ENCODE peak calls at places on chromosomes 4 and X, in five cellular contexts. One of them, this sample, is unnamed.

GRCh38 chr4:7680731-7681130 is 246.0 kb upstream of the PSAPL1 start:
- DNase-seq in tibial nerve: no peak
- DNase-seq in CD8-positive, alpha-beta memory T cell: no peak
- DNase-seq in CD4-positive, alpha-beta T cell: no peak
- DNase-seq in upper lobe of left lung: no peak
- DNase-seq in this sample: no peak

GRCh38 chr4:149077142-149077541 is 634.9 kb upstream of the NR3C2 start:
- DNase-seq in tibial nerve: no peak
- DNase-seq in CD8-positive, alpha-beta memory T cell: no peak
- DNase-seq in CD4-positive, alpha-beta T cell: no peak
- DNase-seq in upper lobe of left lung: no peak
- DNase-seq in this sample: no peak

GRCh38 chr4:98658287-98659105 is at the start of gene TSPAN5:
- DNase-seq in tibial nerve: peak
- DNase-seq in CD8-positive, alpha-beta memory T cell: peak
- DNase-seq in CD4-positive, alpha-beta T cell: peak
- DNase-seq in upper lobe of left lung: peak
- DNase-seq in this sample: peak

GRCh38 chrX:21382715-21383114 is 8.5 kb downstream of the CNKSR2 start:
- DNase-seq in tibial nerve: no peak
- DNase-seq in CD8-positive, alpha-beta memory T cell: no peak
- DNase-seq in CD4-positive, alpha-beta T cell: no peak
- DNase-seq in upper lobe of left lung: no peak
- DNase-seq in this sample: no peak

GRCh38 chr4:99863804-99864203 is 30.4 kb downstream of the LAMTOR3 start:
- DNase-seq in tibial nerve: no peak
- DNase-seq in CD8-positive, alpha-beta memory T cell: no peak
- DNase-seq in CD4-positive, alpha-beta T cell: no peak
- DNase-seq in upper lobe of left lung: no peak
- DNase-seq in this sample: no peak

GRCh38 chr4:20813698-20814097 is 113.4 kb downstream of the PACRGL start:
- DNase-seq in tibial nerve: no peak
- DNase-seq in CD8-positive, alpha-beta memory T cell: no peak
- DNase-seq in CD4-positive, alpha-beta T cell: no peak
- DNase-seq in upper lobe of left lung: no peak
- DNase-seq in this sample: no peak

GRCh38 chrX:20547649-20548051 is 280.9 kb upstream of the RPS6KA3 start:
- DNase-seq in tibial nerve: no peak
- DNase-seq in CD8-positive, alpha-beta memory T cell: no peak
- DNase-seq in CD4-positive, alpha-beta T cell: no peak
- DNase-seq in upper lobe of left lung: no peak
- DNase-seq in this sample: no peak

GRCh38 chr4:186557486-186557885 is 2.1 kb upstream of the MTNR1A start:
- DNase-seq in tibial nerve: no peak
- DNase-seq in CD8-positive, alpha-beta memory T cell: no peak
- DNase-seq in CD4-positive, alpha-beta T cell: no peak
- DNase-seq in upper lobe of left lung: no peak
- DNase-seq in this sample: no peak

GRCh38 chr4:154720123-154720522 is 23.7 kb upstream of the LRAT start:
- DNase-seq in tibial nerve: no peak
- DNase-seq in CD8-positive, alpha-beta memory T cell: no peak
- DNase-seq in CD4-positive, alpha-beta T cell: no peak
- DNase-seq in upper lobe of left lung: no peak
- DNase-seq in this sample: no peak

GRCh38 chr4:76654796-76655195 is 219.8 kb downstream of the SHROOM3 start:
- DNase-seq in tibial nerve: no peak
- DNase-seq in CD8-positive, alpha-beta memory T cell: no peak
- DNase-seq in CD4-positive, alpha-beta T cell: no peak
- DNase-seq in upper lobe of left lung: no peak
- DNase-seq in this sample: no peak

GRCh38 chr4:169272265-169272886 is 1.6 kb upstream of the SH3RF1 start:
- DNase-seq in tibial nerve: no peak
- DNase-seq in CD8-positive, alpha-beta memory T cell: no peak
- DNase-seq in CD4-positive, alpha-beta T cell: no peak
- DNase-seq in upper lobe of left lung: no peak
- DNase-seq in this sample: no peak
- H3K27ac ChIP-seq in tibial nerve: peak
- H3K27ac ChIP-seq in CD8-positive, alpha-beta memory T cell: no peak
- H3K27ac ChIP-seq in CD4-positive, alpha-beta T cell: no peak
- H3K27ac ChIP-seq in upper lobe of left lung: no peak
- H3K27ac ChIP-seq in this sample: no peak

DNA sequence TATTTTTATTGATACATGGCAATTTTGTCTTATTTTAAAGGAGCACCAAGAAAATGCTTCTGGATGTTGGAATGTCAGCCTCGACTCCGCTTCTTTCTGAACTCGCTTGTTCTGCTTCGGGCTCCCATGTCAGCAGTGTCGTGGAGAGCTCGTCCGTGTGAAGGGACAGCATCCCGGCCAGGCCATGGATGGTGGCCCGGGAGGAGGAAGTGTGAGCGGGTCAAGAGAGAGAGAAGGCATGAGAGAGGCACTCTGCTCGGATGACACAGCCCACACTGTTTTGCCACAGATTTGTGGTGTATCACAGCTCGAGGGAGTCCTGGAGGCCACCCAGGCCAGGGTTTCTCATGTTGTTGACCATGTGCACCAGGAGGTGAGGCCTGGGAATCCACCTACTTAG is 107.0 kb downstream of the TRAPPC11 start:
- DNase-seq in tibial nerve: no peak
- DNase-seq in CD8-positive, alpha-beta memory T cell: no peak
- DNase-seq in CD4-positive, alpha-beta T cell: no peak
- DNase-seq in upper lobe of left lung: no peak
- DNase-seq in this sample: no peak
- H3K27ac ChIP-seq in tibial nerve: peak
- H3K27ac ChIP-seq in CD8-positive, alpha-beta memory T cell: no peak
- H3K27ac ChIP-seq in CD4-positive, alpha-beta T cell: no peak
- H3K27ac ChIP-seq in upper lobe of left lung: no peak
- H3K27ac ChIP-seq in this sample: no peak

GRCh38 chrX:72201836-72202536 is 20.4 kb downstream of the PIN4 start:
- DNase-seq in tibial nerve: no peak
- DNase-seq in CD8-positive, alpha-beta memory T cell: no peak
- DNase-seq in CD4-positive, alpha-beta T cell: no peak
- DNase-seq in upper lobe of left lung: no peak
- DNase-seq in this sample: no peak
- H3K27ac ChIP-seq in tibial nerve: no peak
- H3K27ac ChIP-seq in CD8-positive, alpha-beta memory T cell: no peak
- H3K27ac ChIP-seq in CD4-positive, alpha-beta T cell: no peak
- H3K27ac ChIP-seq in upper lobe of left lung: no peak
- H3K27ac ChIP-seq in this sample: no peak

DNA sequence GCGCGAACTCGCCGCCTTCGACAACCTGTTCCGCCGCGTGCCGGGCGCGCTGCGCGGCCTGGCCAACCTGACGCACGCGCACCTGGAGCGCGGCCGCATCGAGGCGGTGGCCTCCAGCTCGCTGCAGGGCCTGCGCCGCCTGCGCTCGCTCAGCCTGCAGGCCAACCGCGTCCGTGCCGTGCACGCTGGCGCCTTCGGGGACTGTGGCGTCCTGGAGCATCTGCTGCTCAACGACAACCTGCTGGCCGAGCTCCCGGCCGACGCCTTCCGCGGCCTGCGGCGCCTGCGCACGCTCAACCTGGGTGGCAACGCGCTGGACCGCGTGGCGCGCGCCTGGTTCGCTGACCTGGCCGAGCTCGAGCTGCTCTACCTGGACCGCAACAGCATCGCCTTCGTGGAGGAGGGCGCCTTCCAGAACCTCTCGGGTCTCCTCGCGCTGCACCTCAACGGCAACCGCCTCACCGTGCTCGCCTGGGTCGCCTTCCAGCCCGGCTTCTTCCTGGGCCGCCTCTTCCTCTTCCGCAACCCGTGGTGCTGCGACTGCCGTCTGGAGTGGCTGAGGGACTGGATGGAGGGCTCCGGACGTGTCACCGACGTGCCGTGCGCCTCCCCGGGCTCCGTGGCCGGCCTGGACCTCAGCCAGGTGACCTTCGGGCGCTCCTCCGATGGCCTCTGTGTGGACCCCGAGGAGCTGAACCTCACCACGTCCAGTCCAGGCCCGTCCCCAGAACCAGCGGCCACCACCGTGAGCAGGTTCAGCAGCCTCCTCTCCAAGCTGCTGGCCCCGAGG is 27.0 kb downstream of the NYX start:
- DNase-seq in tibial nerve: no peak
- DNase-seq in CD8-positive, alpha-beta memory T cell: no peak
- DNase-seq in CD4-positive, alpha-beta T cell: no peak
- DNase-seq in upper lobe of left lung: no peak
- DNase-seq in this sample: no peak
- H3K27ac ChIP-seq in tibial nerve: no peak
- H3K27ac ChIP-seq in CD8-positive, alpha-beta memory T cell: no peak
- H3K27ac ChIP-seq in CD4-positive, alpha-beta T cell: no peak
- H3K27ac ChIP-seq in upper lobe of left lung: no peak
- H3K27ac ChIP-seq in this sample: no peak

GRCh38 chr4:53844133-53844532 is 220.3 kb downstream of the CHIC2 start:
- DNase-seq in tibial nerve: no peak
- DNase-seq in CD8-positive, alpha-beta memory T cell: no peak
- DNase-seq in CD4-positive, alpha-beta T cell: no peak
- DNase-seq in upper lobe of left lung: no peak
- DNase-seq in this sample: no peak

GRCh38 chr4:53840643-53841042 is 223.8 kb downstream of the CHIC2 start:
- DNase-seq in tibial nerve: no peak
- DNase-seq in CD8-positive, alpha-beta memory T cell: no peak
- DNase-seq in CD4-positive, alpha-beta T cell: no peak
- DNase-seq in upper lobe of left lung: no peak
- DNase-seq in this sample: no peak

DNA sequence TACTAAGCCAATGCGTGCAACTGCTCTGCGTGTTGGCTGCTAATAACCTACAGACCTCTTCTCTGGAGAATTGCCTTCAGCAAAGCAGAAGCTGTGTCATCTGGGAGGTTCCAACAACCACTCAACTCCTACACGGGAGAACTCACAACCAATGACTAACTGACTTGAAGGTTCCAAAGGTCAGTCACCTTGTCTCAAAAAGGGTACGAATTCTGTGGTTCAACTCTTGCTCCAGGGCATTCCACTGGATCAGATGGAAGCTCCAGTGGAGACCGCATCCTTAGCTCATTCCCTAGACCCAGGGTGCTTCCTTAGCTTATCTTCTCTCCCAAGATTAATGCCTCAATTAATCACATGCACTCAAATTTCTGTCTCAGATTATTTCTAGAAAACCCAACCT is 222.7 kb downstream of the CHIC2 start:
- DNase-seq in tibial nerve: no peak
- DNase-seq in CD8-positive, alpha-beta memory T cell: no peak
- DNase-seq in CD4-positive, alpha-beta T cell: no peak
- DNase-seq in upper lobe of left lung: no peak
- DNase-seq in this sample: no peak
- H3K27ac ChIP-seq in tibial nerve: no peak
- H3K27ac ChIP-seq in CD8-positive, alpha-beta memory T cell: no peak
- H3K27ac ChIP-seq in CD4-positive, alpha-beta T cell: no peak
- H3K27ac ChIP-seq in upper lobe of left lung: no peak
- H3K27ac ChIP-seq in this sample: no peak

GRCh38 chr4:139696491-139696890 is 30.9 kb downstream of the MGST2 start:
- DNase-seq in tibial nerve: no peak
- DNase-seq in CD8-positive, alpha-beta memory T cell: no peak
- DNase-seq in CD4-positive, alpha-beta T cell: no peak
- DNase-seq in upper lobe of left lung: no peak
- DNase-seq in this sample: no peak

GRCh38 chr4:139686988-139687387 is 21.4 kb downstream of the MGST2 start:
- DNase-seq in tibial nerve: no peak
- DNase-seq in CD8-positive, alpha-beta memory T cell: no peak
- DNase-seq in CD4-positive, alpha-beta T cell: no peak
- DNase-seq in upper lobe of left lung: no peak
- DNase-seq in this sample: no peak

GRCh38 chr4:139694522-139694921 is 28.9 kb downstream of the MGST2 start:
- DNase-seq in tibial nerve: no peak
- DNase-seq in CD8-positive, alpha-beta memory T cell: no peak
- DNase-seq in CD4-positive, alpha-beta T cell: no peak
- DNase-seq in upper lobe of left lung: no peak
- DNase-seq in this sample: no peak

GRCh38 chr4:139689093-139689722 is 23.6 kb downstream of the MGST2 start:
- DNase-seq in tibial nerve: no peak
- DNase-seq in CD8-positive, alpha-beta memory T cell: no peak
- DNase-seq in CD4-positive, alpha-beta T cell: no peak
- DNase-seq in upper lobe of left lung: no peak
- DNase-seq in this sample: no peak

GRCh38 chr4:139692300-139693012 is 26.8 kb downstream of the MGST2 start:
- DNase-seq in tibial nerve: no peak
- DNase-seq in CD8-positive, alpha-beta memory T cell: no peak
- DNase-seq in CD4-positive, alpha-beta T cell: no peak
- DNase-seq in upper lobe of left lung: no peak
- DNase-seq in this sample: no peak
- H3K27ac ChIP-seq in tibial nerve: no peak
- H3K27ac ChIP-seq in CD8-positive, alpha-beta memory T cell: no peak
- H3K27ac ChIP-seq in CD4-positive, alpha-beta T cell: no peak
- H3K27ac ChIP-seq in upper lobe of left lung: no peak
- H3K27ac ChIP-seq in this sample: no peak

This sample was measured in substantia nigra.